ENCODE peak calls at places on chromosomes 2 and 18, in five cellular contexts. M is transverse colon, N is endodermal cell, W is HCT116, Y is fibroblast of villous mesenchyme. U is an unnamed sample.

GRCh38 chr18:10588975-10589374 is 63.1 kb downstream of the NAPG start:
- DNase-seq in M (no peak), N (no peak), W (peak), Y (no peak), U (no peak)

GRCh38 chr2:25230626-25231311 is 62.4 kb upstream of the POMC start:
- DNase-seq in M (no peak), N (peak), W (no peak), Y (no peak), U (no peak)

GRCh38 chr2:148410899-148411298 is 233.7 kb upstream of the EPC2 start:
- DNase-seq in M (no peak), N (no peak), W (no peak), Y (no peak), U (no peak)

GRCh38 chr2:102000813-102001766 is 9.3 kb downstream of the IL1R2 start:
- DNase-seq in M (no peak), N (no peak), W (no peak), Y (no peak), U (no peak)

GRCh38 chr2:50148632-50149031 is 883.3 kb downstream of the NRXN1 start:
- DNase-seq in M (no peak), N (no peak), W (no peak), Y (no peak), U (no peak)

GRCh38 chr2:240480834-240481623 is 45.6 kb downstream of the GPC1 start:
- DNase-seq in M (no peak), N (peak), W (no peak), Y (no peak), U (no peak)

GRCh38 chr18:9975658-9976057 is 61.8 kb downstream of the VAPA start:
- DNase-seq in M (no peak), N (no peak), W (no peak), Y (no peak), U (no peak)

GRCh38 chr18:22790545-22791415 is 142.3 kb upstream of the RBBP8 start:
- DNase-seq in M (no peak), N (no peak), W (no peak), Y (no peak), U (no peak)

GRCh38 chr2:181447040-181447439 is 10.1 kb upstream of the ITGA4 start:
- DNase-seq in M (no peak), N (no peak), W (no peak), Y (no peak), U (no peak)

GRCh38 chr2:109143214-109144187 is 14.5 kb downstream of the SH3RF3 start:
- DNase-seq in M (no peak), N (no peak), W (no peak), Y (no peak), U (no peak)

GRCh38 chr2:49255325-49256023 is 101.2 kb upstream of the FSHR start:
- DNase-seq in M (no peak), N (no peak), W (no peak), Y (no peak), U (no peak)

GRCh38 chr18:8300749-8301148 is 308.5 kb upstream of the RAB12 start:
- DNase-seq in M (no peak), N (no peak), W (no peak), Y (no peak), U (no peak)

GRCh38 chr2:47905454-47906260 is 641 bp downstream of the FBXO11 start:
- DNase-seq in M (peak), N (peak), W (no peak), Y (peak), U (peak)

GRCh38 chr2:129705105-129705504 is 274.4 kb upstream of the RAB6C start:
- DNase-seq in M (no peak), N (no peak), W (no peak), Y (no peak), U (no peak)

GRCh38 chr2:241378816-241379215 is 22.7 kb downstream of the FARP2 start:
- DNase-seq in M (no peak), N (no peak), W (no peak), Y (no peak), U (no peak)

GRCh38 chr2:130186391-130186790 is 4.3 kb downstream of the MZT2B start:
- DNase-seq in M (no peak), N (no peak), W (no peak), Y (no peak), U (no peak)

GRCh38 chr2:109151519-109151918 is 22.5 kb downstream of the SH3RF3 start:
- DNase-seq in M (no peak), N (no peak), W (no peak), Y (no peak), U (no peak)

GRCh38 chr2:202033317-202034248 is at the start of gene FZD7:
- DNase-seq in M (peak), N (peak), W (peak), Y (peak), U (peak)
- TF ChIP-seq CTCF in M (no peak), N (peak), W (no peak), Y (peak), U (peak)

GRCh38 chr2:8984152-8984551 is 19.3 kb downstream of the MBOAT2 start:
- DNase-seq in M (no peak), N (no peak), W (no peak), Y (peak), U (no peak)
- H3K4me3 ChIP-seq in M (no peak), N (no peak), W (no peak), Y (peak), U (no peak)

GRCh38 chr2:133262888-133263287 is 305.4 kb downstream of the NCKAP5 start:
- DNase-seq in M (no peak), N (peak), W (no peak), Y (no peak), U (no peak)

GRCh38 chr2:133264951-133265949 is 303.0 kb downstream of the NCKAP5 start:
- DNase-seq in M (peak), N (peak), W (no peak), Y (no peak), U (no peak)

GRCh38 chr2:133270550-133270949 is 297.7 kb downstream of the NCKAP5 start:
- DNase-seq in M (no peak), N (no peak), W (no peak), Y (no peak), U (no peak)

GRCh38 chr2:133266926-133267590 is 301.2 kb downstream of the NCKAP5 start:
- DNase-seq in M (no peak), N (peak), W (no peak), Y (no peak), U (no peak)

DNA sequence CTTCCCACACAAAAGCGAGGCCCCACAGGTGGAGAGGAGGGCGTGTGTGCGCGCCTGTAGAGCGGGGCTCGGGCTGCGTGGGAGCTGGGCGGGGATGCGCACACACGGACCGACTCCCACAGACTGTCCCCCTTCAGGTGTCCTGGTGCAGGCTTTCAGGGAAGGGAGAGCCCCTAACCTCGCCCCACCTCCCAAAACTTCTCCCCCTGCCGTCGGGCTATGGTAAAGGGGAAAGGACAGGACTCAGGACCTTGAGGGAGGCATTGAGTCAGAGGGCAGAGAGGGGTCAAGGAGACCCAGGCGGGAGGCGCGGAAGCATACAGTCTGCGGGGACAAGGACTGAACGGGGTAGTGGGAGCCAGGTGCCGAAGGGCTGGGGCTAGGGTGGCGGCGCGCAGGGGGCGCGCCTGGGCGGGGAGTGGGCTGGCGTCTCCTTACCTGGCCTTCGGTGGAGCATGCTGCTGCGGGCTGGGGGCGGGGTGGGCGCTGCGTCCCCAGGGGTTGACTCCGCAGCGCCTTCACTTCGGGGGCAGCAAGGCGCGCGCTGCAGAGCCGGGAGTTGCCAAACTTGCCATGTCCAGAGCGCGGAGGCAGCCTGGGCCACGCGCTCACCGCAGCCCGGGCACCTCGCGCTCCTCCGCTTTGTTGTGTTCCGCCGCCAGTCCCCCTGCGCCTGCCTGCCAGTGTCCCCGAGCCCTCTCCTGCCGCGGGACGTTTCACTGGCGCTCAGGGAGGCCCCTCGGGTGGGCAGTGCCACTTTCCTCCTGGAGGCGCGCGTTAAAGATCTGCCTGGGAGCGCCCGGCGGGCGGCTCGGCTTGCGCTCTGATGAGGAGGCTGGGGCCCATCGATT is 302.0 kb downstream of the NCKAP5 start:
- DNase-seq in M (no peak), N (peak), W (no peak), Y (no peak), U (no peak)
- TF ChIP-seq CTCF in M (no peak), N (peak), W (no peak), Y (no peak), U (peak)

GRCh38 chr2:219596954-219597551 is 604 bp upstream of the STK11IP start:
- DNase-seq in M (no peak), N (no peak), W (no peak), Y (peak), U (no peak)
- H3K4me3 ChIP-seq in M (peak), N (peak), W (peak), Y (peak), U (peak)

GRCh38 chr2:189347540-189347939 is 93.7 kb upstream of the WDR75 start:
- DNase-seq in M (peak), N (no peak), W (peak), Y (peak), U (peak)
- TF ChIP-seq CTCF in M (no peak), N (peak), W (peak), Y (peak), U (peak)

GRCh38 chr2:173467751-173468150 is 113.1 kb downstream of the CDCA7 start:
- DNase-seq in M (no peak), N (no peak), W (no peak), Y (no peak), U (no peak)
- H3K4me3 ChIP-seq in M (no peak), N (no peak), W (no peak), Y (no peak), U (no peak)

DNA sequence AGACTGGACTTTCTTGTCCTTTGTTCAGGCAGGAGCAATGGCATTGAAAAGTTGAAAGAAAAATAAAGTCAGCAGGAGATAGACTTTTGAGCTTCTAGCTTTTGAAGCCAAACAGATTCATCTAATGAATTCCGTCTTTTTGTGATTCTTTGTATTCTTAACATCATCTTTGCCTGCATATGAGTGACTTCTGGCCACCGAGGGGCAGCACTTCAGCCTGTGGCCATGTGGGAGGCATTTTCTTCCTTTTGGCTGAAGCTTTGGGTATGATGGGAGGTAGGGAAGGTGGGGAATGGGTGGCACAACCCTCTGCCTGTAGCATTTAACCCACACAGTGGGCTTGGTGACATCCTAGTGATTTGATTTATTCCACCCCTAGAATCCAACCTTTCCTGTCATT is 220.6 kb downstream of the SETBP1 start:
- DNase-seq in M (no peak), N (peak), W (no peak), Y (no peak), U (no peak)
- TF ChIP-seq CTCF in M (no peak), N (peak), W (no peak), Y (peak), U (peak)